ENCODE peak calls at places on chromosomes 11 and 22, in nine cellular contexts. One of them, this sample, is unnamed.

GRCh38 chr22:33051960-33052839 is 6.0 kb downstream of the SYN3 start:
- DNase-seq in astrocyte: no peak
- DNase-seq in PC-3: no peak
- DNase-seq in keratinocyte: no peak
- DNase-seq in hepatocyte: no peak
- DNase-seq in mammary epithelial cell: no peak
- DNase-seq in endothelial cell of umbilical vein: no peak
- DNase-seq in GM23248: no peak
- DNase-seq in MM.1S: no peak
- DNase-seq in this sample: no peak

GRCh38 chr11:98107736-98108135 is 913.0 kb upstream of the CNTN5 start:
- DNase-seq in astrocyte: no peak
- DNase-seq in PC-3: no peak
- DNase-seq in keratinocyte: no peak
- DNase-seq in hepatocyte: no peak
- DNase-seq in mammary epithelial cell: no peak
- DNase-seq in endothelial cell of umbilical vein: no peak
- DNase-seq in GM23248: no peak
- DNase-seq in MM.1S: no peak
- DNase-seq in this sample: peak; percentile 22

GRCh38 chr11:84947970-84948600 is 679.1 kb downstream of the DLG2 start:
- DNase-seq in astrocyte: peak; percentile 52
- DNase-seq in PC-3: peak; percentile 25
- DNase-seq in keratinocyte: no peak
- DNase-seq in hepatocyte: no peak
- DNase-seq in mammary epithelial cell: peak; percentile 5
- DNase-seq in endothelial cell of umbilical vein: no peak
- DNase-seq in GM23248: peak; percentile 69
- DNase-seq in MM.1S: no peak
- DNase-seq in this sample: peak; percentile 22

GRCh38 chr11:19931141-19931767 is 218.6 kb downstream of the NAV2 start:
- DNase-seq in astrocyte: peak; percentile 30
- DNase-seq in PC-3: no peak
- DNase-seq in keratinocyte: no peak
- DNase-seq in hepatocyte: peak; percentile 74
- DNase-seq in mammary epithelial cell: no peak
- DNase-seq in endothelial cell of umbilical vein: no peak
- DNase-seq in GM23248: peak; percentile 79
- DNase-seq in MM.1S: no peak
- DNase-seq in this sample: peak; percentile 6

GRCh38 chr22:35587447-35587870 is 29.7 kb downstream of the MB start:
- DNase-seq in astrocyte: no peak
- DNase-seq in PC-3: peak; percentile 71
- DNase-seq in keratinocyte: no peak
- DNase-seq in hepatocyte: no peak
- DNase-seq in mammary epithelial cell: no peak
- DNase-seq in endothelial cell of umbilical vein: no peak
- DNase-seq in GM23248: peak; percentile 15
- DNase-seq in MM.1S: no peak
- DNase-seq in this sample: peak; percentile 34

GRCh38 chr11:121534131-121535093 is 81.6 kb upstream of the SORL1-AS1 start:
- DNase-seq in astrocyte: no peak
- DNase-seq in PC-3: peak; percentile 62
- DNase-seq in keratinocyte: no peak
- DNase-seq in hepatocyte: no peak
- DNase-seq in mammary epithelial cell: peak; percentile 6
- DNase-seq in endothelial cell of umbilical vein: no peak
- DNase-seq in GM23248: peak; percentile 75
- DNase-seq in MM.1S: no peak
- DNase-seq in this sample: peak; percentile 52

GRCh38 chr11:124867700-124868099 is 2.5 kb downstream of the ROBO3 start:
- DNase-seq in astrocyte: no peak
- DNase-seq in PC-3: peak; percentile 64
- DNase-seq in keratinocyte: no peak
- DNase-seq in hepatocyte: peak; percentile 53
- DNase-seq in mammary epithelial cell: no peak
- DNase-seq in endothelial cell of umbilical vein: peak; percentile 49
- DNase-seq in GM23248: peak; percentile 60
- DNase-seq in MM.1S: peak; percentile 22
- DNase-seq in this sample: peak; percentile 60

GRCh38 chr22:28052818-28053217 is 133.8 kb upstream of the PITPNB start:
- DNase-seq in astrocyte: no peak
- DNase-seq in PC-3: no peak
- DNase-seq in keratinocyte: no peak
- DNase-seq in hepatocyte: no peak
- DNase-seq in mammary epithelial cell: no peak
- DNase-seq in endothelial cell of umbilical vein: no peak
- DNase-seq in GM23248: no peak
- DNase-seq in MM.1S: no peak
- DNase-seq in this sample: no peak

GRCh38 chr11:118151421-118151820 is 1.2 kb downstream of the SCN4B start:
- DNase-seq in astrocyte: peak; percentile 50
- DNase-seq in PC-3: peak; percentile 34
- DNase-seq in keratinocyte: no peak
- DNase-seq in hepatocyte: no peak
- DNase-seq in mammary epithelial cell: no peak
- DNase-seq in endothelial cell of umbilical vein: no peak
- DNase-seq in GM23248: no peak
- DNase-seq in MM.1S: no peak
- DNase-seq in this sample: no peak

GRCh38 chr11:36010010-36010740 is 66.3 kb downstream of the LDLRAD3 start:
- DNase-seq in astrocyte: no peak
- DNase-seq in PC-3: peak; percentile 62
- DNase-seq in keratinocyte: no peak
- DNase-seq in hepatocyte: no peak
- DNase-seq in mammary epithelial cell: peak; percentile 45
- DNase-seq in endothelial cell of umbilical vein: no peak
- DNase-seq in GM23248: peak; percentile 33
- DNase-seq in MM.1S: no peak
- DNase-seq in this sample: no peak

GRCh38 chr11:6927030-6927617 is 898 bp downstream of the ZNF215 start:
- DNase-seq in astrocyte: peak; percentile 18
- DNase-seq in PC-3: no peak
- DNase-seq in keratinocyte: no peak
- DNase-seq in hepatocyte: no peak
- DNase-seq in mammary epithelial cell: no peak
- DNase-seq in endothelial cell of umbilical vein: peak; percentile 3
- DNase-seq in GM23248: peak; percentile 9
- DNase-seq in MM.1S: peak; percentile 78
- DNase-seq in this sample: no peak

GRCh38 chr22:47292546-47293320 is 530.3 kb downstream of the TBC1D22A start:
- DNase-seq in astrocyte: no peak
- DNase-seq in PC-3: no peak
- DNase-seq in keratinocyte: no peak
- DNase-seq in hepatocyte: no peak
- DNase-seq in mammary epithelial cell: no peak
- DNase-seq in endothelial cell of umbilical vein: no peak
- DNase-seq in GM23248: no peak
- DNase-seq in MM.1S: no peak
- DNase-seq in this sample: no peak

GRCh38 chr11:134536677-134537076 is 124.6 kb upstream of the B3GAT1 start:
- DNase-seq in astrocyte: no peak
- DNase-seq in PC-3: no peak
- DNase-seq in keratinocyte: no peak
- DNase-seq in hepatocyte: no peak
- DNase-seq in mammary epithelial cell: no peak
- DNase-seq in endothelial cell of umbilical vein: no peak
- DNase-seq in GM23248: no peak
- DNase-seq in MM.1S: no peak
- DNase-seq in this sample: no peak

GRCh38 chr22:50625568-50626313 is 2.2 kb downstream of the ARSA start:
- DNase-seq in astrocyte: no peak
- DNase-seq in PC-3: no peak
- DNase-seq in keratinocyte: no peak
- DNase-seq in hepatocyte: no peak
- DNase-seq in mammary epithelial cell: no peak
- DNase-seq in endothelial cell of umbilical vein: no peak
- DNase-seq in GM23248: no peak
- DNase-seq in MM.1S: no peak
- DNase-seq in this sample: no peak

GRCh38 chr11:65565624-65566453 is 4.4 kb upstream of the ZNRD2 start:
- DNase-seq in astrocyte: peak; percentile 61
- DNase-seq in PC-3: peak; percentile 41
- DNase-seq in keratinocyte: no peak
- DNase-seq in hepatocyte: no peak
- DNase-seq in mammary epithelial cell: peak; percentile 42
- DNase-seq in endothelial cell of umbilical vein: peak; percentile 66
- DNase-seq in GM23248: peak; percentile 50
- DNase-seq in MM.1S: no peak
- DNase-seq in this sample: no peak

DNA sequence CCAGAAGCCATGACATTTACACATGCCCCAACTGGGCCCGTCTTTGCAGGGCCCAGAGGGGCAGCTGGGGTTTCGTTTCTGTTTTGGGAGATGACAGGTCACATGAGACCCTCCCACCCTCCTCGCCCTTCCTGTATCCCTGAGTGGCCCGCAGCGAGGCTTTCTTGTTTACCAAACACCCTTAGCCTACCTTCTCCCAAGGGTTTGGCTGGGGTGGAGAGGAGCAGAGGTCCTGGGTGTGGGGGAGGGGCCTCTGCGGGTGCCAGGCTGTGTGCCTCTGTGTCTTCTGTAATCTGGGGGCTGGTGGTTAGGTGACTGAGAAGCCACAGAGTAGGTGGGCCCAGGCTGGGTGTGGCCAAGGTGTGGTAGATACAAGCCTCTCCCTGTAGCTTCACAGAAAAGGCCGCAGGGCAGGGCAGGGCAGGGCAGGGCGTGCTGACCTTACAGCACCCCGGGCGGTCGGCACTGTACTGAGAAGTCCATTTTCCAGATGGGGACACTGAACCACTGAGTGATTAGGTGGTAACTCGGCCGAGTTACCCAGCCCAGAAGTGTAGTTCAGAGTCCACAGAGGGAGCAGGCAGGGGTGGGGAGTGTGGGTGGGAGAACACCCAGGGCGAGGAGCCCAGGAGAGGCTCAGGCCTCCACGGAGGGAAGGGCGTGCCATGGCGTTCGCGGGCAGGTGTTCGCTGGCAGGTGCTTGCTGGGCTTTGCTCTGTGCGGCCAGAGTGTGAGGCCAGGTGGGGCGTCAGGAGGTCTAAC is 8.7 kb downstream of the PRR5 start:
- DNase-seq in astrocyte: no peak
- DNase-seq in PC-3: no peak
- DNase-seq in keratinocyte: peak; percentile 30
- DNase-seq in hepatocyte: no peak
- DNase-seq in mammary epithelial cell: no peak
- DNase-seq in endothelial cell of umbilical vein: no peak
- DNase-seq in GM23248: no peak
- DNase-seq in MM.1S: no peak
- DNase-seq in this sample: no peak
- TF ChIP-seq EZH2 in astrocyte: no peak
- TF ChIP-seq EZH2 in PC-3: no peak
- TF ChIP-seq EZH2 in keratinocyte: no peak
- TF ChIP-seq EZH2 in hepatocyte: no peak
- TF ChIP-seq EZH2 in mammary epithelial cell: no peak
- TF ChIP-seq EZH2 in endothelial cell of umbilical vein: no peak
- TF ChIP-seq EZH2 in GM23248: no peak
- TF ChIP-seq EZH2 in MM.1S: no peak
- TF ChIP-seq EZH2 in this sample: no peak

DNA sequence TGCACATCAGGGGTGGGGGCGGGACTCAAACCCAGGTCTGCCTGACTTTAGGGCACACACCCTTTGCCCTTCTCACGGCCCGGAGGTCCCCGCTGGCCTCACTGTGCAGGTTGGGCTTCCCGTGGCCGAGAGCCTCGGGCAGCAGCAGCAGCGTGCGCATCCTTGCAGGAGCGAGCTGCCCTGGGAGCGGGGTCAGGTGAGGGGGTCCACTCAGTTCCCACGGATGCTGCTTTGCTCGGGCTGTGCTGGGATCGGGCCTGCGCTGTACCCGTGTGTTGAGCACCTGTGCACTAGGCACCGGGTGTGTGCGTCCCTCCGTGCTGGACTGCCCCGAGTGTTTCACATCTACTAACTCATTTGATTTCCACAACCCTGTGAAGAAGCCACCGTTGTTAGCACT is 25.1 kb downstream of the PRR5 start:
- DNase-seq in astrocyte: no peak
- DNase-seq in PC-3: no peak
- DNase-seq in keratinocyte: no peak
- DNase-seq in hepatocyte: no peak
- DNase-seq in mammary epithelial cell: no peak
- DNase-seq in endothelial cell of umbilical vein: no peak
- DNase-seq in GM23248: no peak
- DNase-seq in MM.1S: no peak
- DNase-seq in this sample: no peak
- H3K36me3 ChIP-seq in astrocyte: no peaks in the 10 kb centered on the region
- H3K36me3 ChIP-seq in PC-3: no peaks in the 10 kb centered on the region
- H3K36me3 ChIP-seq in keratinocyte: peaks cover 7% of the 10 kb centered on the region
- H3K36me3 ChIP-seq in hepatocyte: no peaks in the 10 kb centered on the region
- H3K36me3 ChIP-seq in mammary epithelial cell: no peaks in the 10 kb centered on the region
- H3K36me3 ChIP-seq in endothelial cell of umbilical vein: no peaks in the 10 kb centered on the region
- H3K36me3 ChIP-seq in GM23248: no peaks in the 10 kb centered on the region
- H3K36me3 ChIP-seq in MM.1S: no peaks in the 10 kb centered on the region
- H3K36me3 ChIP-seq in this sample: no peaks in the 10 kb centered on the region

GRCh38 chr22:36797334-36797733 is 19.5 kb downstream of the PVALB start:
- DNase-seq in astrocyte: no peak
- DNase-seq in PC-3: no peak
- DNase-seq in keratinocyte: no peak
- DNase-seq in hepatocyte: no peak
- DNase-seq in mammary epithelial cell: no peak
- DNase-seq in endothelial cell of umbilical vein: no peak
- DNase-seq in GM23248: no peak
- DNase-seq in MM.1S: no peak
- DNase-seq in this sample: no peak

GRCh38 chr22:36795633-36796032 is 19.7 kb upstream of the IFT27 start:
- DNase-seq in astrocyte: no peak
- DNase-seq in PC-3: peak; percentile 25
- DNase-seq in keratinocyte: no peak
- DNase-seq in hepatocyte: no peak
- DNase-seq in mammary epithelial cell: no peak
- DNase-seq in endothelial cell of umbilical vein: no peak
- DNase-seq in GM23248: no peak
- DNase-seq in MM.1S: no peak
- DNase-seq in this sample: no peak

GRCh38 chr22:36798671-36799066 is 18.2 kb downstream of the PVALB start:
- DNase-seq in astrocyte: no peak
- DNase-seq in PC-3: no peak
- DNase-seq in keratinocyte: no peak
- DNase-seq in hepatocyte: no peak
- DNase-seq in mammary epithelial cell: no peak
- DNase-seq in endothelial cell of umbilical vein: no peak
- DNase-seq in GM23248: no peak
- DNase-seq in MM.1S: no peak
- DNase-seq in this sample: no peak

GRCh38 chr22:36797988-36798670 is 18.7 kb downstream of the PVALB start:
- DNase-seq in astrocyte: no peak
- DNase-seq in PC-3: no peak
- DNase-seq in keratinocyte: no peak
- DNase-seq in hepatocyte: no peak
- DNase-seq in mammary epithelial cell: no peak
- DNase-seq in endothelial cell of umbilical vein: no peak
- DNase-seq in GM23248: no peak
- DNase-seq in MM.1S: no peak
- DNase-seq in this sample: no peak

GRCh38 chr22:36796629-36797175 is 20.1 kb downstream of the PVALB start:
- DNase-seq in astrocyte: no peak
- DNase-seq in PC-3: no peak
- DNase-seq in keratinocyte: no peak
- DNase-seq in hepatocyte: no peak
- DNase-seq in mammary epithelial cell: no peak
- DNase-seq in endothelial cell of umbilical vein: no peak
- DNase-seq in GM23248: no peak
- DNase-seq in MM.1S: no peak
- DNase-seq in this sample: no peak
- H3K27me3 ChIP-seq in astrocyte: peaks cover 11% of the 10 kb centered on the region
- H3K27me3 ChIP-seq in PC-3: no peaks in the 10 kb centered on the region
- H3K27me3 ChIP-seq in keratinocyte: peaks cover 21% of the 10 kb centered on the region
- H3K27me3 ChIP-seq in hepatocyte: no peaks in the 10 kb centered on the region
- H3K27me3 ChIP-seq in mammary epithelial cell: peaks cover 3% of the 10 kb centered on the region
- H3K27me3 ChIP-seq in endothelial cell of umbilical vein: peaks cover 13% of the 10 kb centered on the region
- H3K27me3 ChIP-seq in GM23248: peaks cover 47% of the 10 kb centered on the region
- H3K27me3 ChIP-seq in MM.1S: peaks cover 42% of the 10 kb centered on the region
- H3K27me3 ChIP-seq in this sample: peaks cover 6% of the 10 kb centered on the region

GRCh38 chr22:26903030-26903856 is 245.9 kb downstream of the MIAT start:
- DNase-seq in astrocyte: no peak
- DNase-seq in PC-3: no peak
- DNase-seq in keratinocyte: no peak
- DNase-seq in hepatocyte: peak; percentile 46
- DNase-seq in mammary epithelial cell: no peak
- DNase-seq in endothelial cell of umbilical vein: no peak
- DNase-seq in GM23248: no peak
- DNase-seq in MM.1S: no peak
- DNase-seq in this sample: peak; percentile 83
- TF ChIP-seq EZH2 in astrocyte: no peak
- TF ChIP-seq EZH2 in PC-3: no peak
- TF ChIP-seq EZH2 in keratinocyte: peak; percentile 77
- TF ChIP-seq EZH2 in hepatocyte: no peak
- TF ChIP-seq EZH2 in mammary epithelial cell: no peak
- TF ChIP-seq EZH2 in endothelial cell of umbilical vein: no peak
- TF ChIP-seq EZH2 in GM23248: no peak
- TF ChIP-seq EZH2 in MM.1S: no peak
- TF ChIP-seq EZH2 in this sample: no peak